ENCODE peak calls at places on chromosomes 16 and 17, in five cellular contexts. C, M, S, E and K are unnamed samples.

GRCh38 chr17:57667461-57667923 is 77.6 kb downstream of the CCDC182 start:
- DNase-seq in C (no peak), M (no peak), S (no peak), E (no peak), K (no peak)

GRCh38 chr17:45228121-45228941 is 6.6 kb downstream of the FMNL1 start:
- DNase-seq in C (no peak), M (peak; percentile 67), S (no peak), E (no peak), K (no peak)

GRCh38 chr17:51356084-51356410 is 95.7 kb downstream of the UTP18 start:
- DNase-seq in C (no peak), M (no peak), S (no peak), E (no peak), K (no peak)

GRCh38 chr17:76727745-76728456 is 1.3 kb downstream of the METTL23 start:
- DNase-seq in C (no peak), M (no peak), S (no peak), E (no peak), K (no peak)

GRCh38 chr16:87072101-87072500 is 245.1 kb downstream of the C16orf95 start:
- DNase-seq in C (no peak), M (no peak), S (no peak), E (no peak), K (no peak)

GRCh38 chr17:58354541-58355216 is 2.7 kb upstream of the SUPT4H1 start:
- DNase-seq in C (no peak), M (no peak), S (no peak), E (no peak), K (no peak)

GRCh38 chr16:81175325-81175891 is 63.1 kb upstream of the BCO1 start:
- DNase-seq in C (peak; percentile 80), M (no peak), S (peak; percentile 23), E (peak; percentile 85), K (peak; percentile 60)

GRCh38 chr17:12107905-12108304 is 87.2 kb downstream of the MAP2K4 start:
- DNase-seq in C (peak; percentile 10), M (no peak), S (peak; percentile 30), E (peak; percentile 5), K (peak; percentile 2)

GRCh38 chr17:50146230-50146926 is 4.1 kb downstream of the PPP1R9B start:
- DNase-seq in C (no peak), M (no peak), S (no peak), E (no peak), K (no peak)

GRCh38 chr17:82212331-82213250 is at the start of gene CCDC57:
- DNase-seq in C (peak; percentile 91), M (peak; percentile 95), S (peak; percentile 82), E (peak; percentile 79), K (peak; percentile 77)

GRCh38 chr16:88346680-88347505 is 35.9 kb upstream of the ZNF469 start:
- DNase-seq in C (no peak), M (peak; percentile 25), S (no peak), E (no peak), K (no peak)

GRCh38 chr16:23131436-23131835 is 17.8 kb downstream of the USP31 start:
- DNase-seq in C (no peak), M (no peak), S (no peak), E (no peak), K (no peak)

GRCh38 chr16:31507617-31507928 is 618 bp downstream of the RUSF1 start:
- DNase-seq in C (no peak), M (no peak), S (no peak), E (no peak), K (no peak)

GRCh38 chr17:47823519-47823918 is 1.9 kb upstream of the OSBPL7 start:
- DNase-seq in C (no peak), M (no peak), S (no peak), E (no peak), K (no peak)

GRCh38 chr16:12113581-12114375 is 137.2 kb downstream of the SNX29 start:
- DNase-seq in C (peak; percentile 94), M (peak; percentile 12), S (no peak), E (peak; percentile 58), K (peak; percentile 85)

GRCh38 chr17:57574040-57574513 is 171.0 kb downstream of the CCDC182 start:
- DNase-seq in C (peak; percentile 55), M (no peak), S (peak; percentile 85), E (no peak), K (peak; percentile 67)

GRCh38 chr17:72254808-72255449 is 134.1 kb downstream of the SOX9 start:
- DNase-seq in C (no peak), M (no peak), S (no peak), E (peak; percentile 40), K (no peak)

GRCh38 chr17:45073414-45074070 is 12.4 kb downstream of the NMT1 start:
- DNase-seq in C (peak; percentile 72), M (no peak), S (peak; percentile 89), E (peak; percentile 69), K (peak; percentile 98)

GRCh38 chr17:67496286-67496685 is 119.2 kb downstream of the PITPNC1 start:
- DNase-seq in C (no peak), M (no peak), S (no peak), E (no peak), K (no peak)

GRCh38 chr17:79563237-79564013 is 47.4 kb downstream of the RBFOX3 start:
- DNase-seq in C (no peak), M (no peak), S (peak; percentile 17), E (peak; percentile 33), K (peak; percentile 9)

GRCh38 chr16:23505942-23506605 is 4.2 kb downstream of the GGA2 start:
- DNase-seq in C (no peak), M (no peak), S (no peak), E (peak; percentile 12), K (no peak)

GRCh38 chr17:17888821-17889220 is 52.0 kb upstream of the SREBF1 start:
- DNase-seq in C (no peak), M (no peak), S (no peak), E (no peak), K (no peak)